ENCODE peak calls at places on chromosomes 13 and 19, in seven cellular contexts. M is D341Med; V is WTC11; W is aorta; O is activated CD4-positive, alpha-beta T cell treated with anti-CD3 and anti-CD28 coated beads, Interleukin-2, amount 50 U/mL, for 24 hours; F is skeletal muscle cell; Q is GM23338. Z is an unnamed sample.

GRCh38 chr19:47157455-47158321 is 27.1 kb downstream of the SAE1 start:
- DNase-seq in M (no peak), V (peak; percentile 72), W (no peak), O (no peak), F (no peak), Q (peak; percentile 96), Z (peak; percentile 49)

GRCh38 chr13:20721454-20722357 is 18.2 kb downstream of the IL17D start:
- DNase-seq in M (no peak), V (peak; percentile 62), W (peak; percentile 87), O (no peak), F (peak; percentile 27), Q (peak; percentile 85), Z (no peak)

GRCh38 chr19:5369962-5370367 is 29.4 kb upstream of the PTPRS start:
- DNase-seq in M (peak; percentile 76), V (peak; percentile 93), W (no peak), O (peak; percentile 38), F (no peak), Q (peak; percentile 84), Z (no peak)

GRCh38 chr13:23609414-23610186 is 39.4 kb downstream of the TNFRSF19 start:
- DNase-seq in M (no peak), V (no peak), W (no peak), O (no peak), F (peak; percentile 44), Q (no peak), Z (no peak)

GRCh38 chr19:48461982-48462655 is 6.7 kb downstream of the KCNJ14 start:
- DNase-seq in M (no peak), V (peak; percentile 91), W (no peak), O (no peak), F (no peak), Q (peak; percentile 94), Z (no peak)

GRCh38 chr19:34475026-34475974 is 6.3 kb upstream of the WTIP start:
- DNase-seq in M (no peak), V (no peak), W (no peak), O (peak; percentile 21), F (peak; percentile 68), Q (no peak), Z (no peak)

GRCh38 chr19:13629687-13630357 is 123.5 kb upstream of the CACNA1A start:
- DNase-seq in M (no peak), V (no peak), W (no peak), O (no peak), F (peak; percentile 24), Q (no peak), Z (no peak)

GRCh38 chr13:32001392-32001768 is 30.2 kb upstream of the FRY start:
- DNase-seq in M (peak; percentile 59), V (peak; percentile 19), W (no peak), O (no peak), F (no peak), Q (peak; percentile 74), Z (peak; percentile 31)

GRCh38 chr19:3809881-3810707 is 23.9 kb upstream of the MATK start:
- DNase-seq in M (no peak), V (no peak), W (no peak), O (no peak), F (no peak), Q (no peak), Z (no peak)

GRCh38 chr19:52648336-52648990 is 10.3 kb upstream of the ZNF83 start:
- DNase-seq in M (no peak), V (no peak), W (no peak), O (no peak), F (no peak), Q (no peak), Z (no peak)

GRCh38 chr13:73608731-73609485 is 525.3 kb downstream of the KLF12 start:
- DNase-seq in M (no peak), V (no peak), W (no peak), O (no peak), F (no peak), Q (no peak), Z (no peak)

GRCh38 chr13:53520132-53520531 is 491.5 kb downstream of the OLFM4 start:
- DNase-seq in M (no peak), V (no peak), W (no peak), O (no peak), F (no peak), Q (no peak), Z (no peak)

GRCh38 chr19:42092350-42092749 is 16.4 kb downstream of the ZNF574 start:
- DNase-seq in M (peak; percentile 88), V (peak; percentile 69), W (no peak), O (no peak), F (no peak), Q (peak; percentile 82), Z (no peak)

GRCh38 chr13:101876951-101877350 is 424.5 kb downstream of the ITGBL1 start:
- DNase-seq in M (no peak), V (no peak), W (no peak), O (no peak), F (no peak), Q (no peak), Z (no peak)

GRCh38 chr13:33174980-33175379 is 110.6 kb downstream of the STARD13 start:
- DNase-seq in M (no peak), V (no peak), W (no peak), O (no peak), F (no peak), Q (no peak), Z (no peak)

GRCh38 chr19:38266981-38267597 is 2.7 kb downstream of the SPINT2 start:
- DNase-seq in M (no peak), V (no peak), W (no peak), O (no peak), F (no peak), Q (no peak), Z (no peak)

GRCh38 chr19:50325310-50326100 is 3.7 kb downstream of the KCNC3 start:
- DNase-seq in M (peak; percentile 100), V (peak; percentile 97), W (peak; percentile 82), O (peak; percentile 69), F (no peak), Q (peak; percentile 99), Z (peak; percentile 65)

GRCh38 chr13:109730832-109731335 is 55.5 kb downstream of the IRS2 start:
- DNase-seq in M (no peak), V (no peak), W (no peak), O (no peak), F (peak; percentile 27), Q (no peak), Z (no peak)

GRCh38 chr19:10132848-10133350 is 13.2 kb upstream of the EIF3G start:
- DNase-seq in M (no peak), V (no peak), W (no peak), O (no peak), F (no peak), Q (no peak), Z (no peak)

GRCh38 chr19:2532252-2533071 is 56.5 kb downstream of the GADD45B start:
- DNase-seq in M (no peak), V (no peak), W (no peak), O (no peak), F (peak; percentile 92), Q (no peak), Z (no peak)

GRCh38 chr13:32246468-32246867 is 68.7 kb downstream of the ZAR1L start:
- DNase-seq in M (peak; percentile 69), V (peak; percentile 81), W (no peak), O (peak; percentile 32), F (peak; percentile 34), Q (peak; percentile 93), Z (peak; percentile 63)

GRCh38 chr13:76936736-76937135 is 11.6 kb upstream of the ACOD1 start:
- DNase-seq in M (no peak), V (no peak), W (no peak), O (no peak), F (no peak), Q (no peak), Z (no peak)

GRCh38 chr13:28415994-28416411 is 78.9 kb downstream of the FLT1 start:
- DNase-seq in M (no peak), V (no peak), W (no peak), O (no peak), F (no peak), Q (no peak), Z (no peak)

GRCh38 chr13:83088858-83089257 is 793.4 kb downstream of the SLITRK1 start:
- DNase-seq in M (no peak), V (no peak), W (no peak), O (no peak), F (no peak), Q (no peak), Z (no peak)

GRCh38 chr19:5397804-5398692 is 57.2 kb upstream of the ZNRF4 start:
- DNase-seq in M (peak; percentile 62), V (peak; percentile 55), W (no peak), O (no peak), F (no peak), Q (peak; percentile 94), Z (no peak)

GRCh38 chr13:31111136-31111535 is 50.6 kb downstream of the HSPH1 start:
- DNase-seq in M (no peak), V (no peak), W (no peak), O (no peak), F (peak; percentile 37), Q (no peak), Z (no peak)

GRCh38 chr13:73284475-73284874 is 225.7 kb downstream of the KLF5 start:
- DNase-seq in M (no peak), V (no peak), W (no peak), O (no peak), F (no peak), Q (no peak), Z (no peak)

GRCh38 chr19:1383014-1383310 is 745 bp upstream of the NDUFS7 start:
- DNase-seq in M (no peak), V (no peak), W (no peak), O (no peak), F (no peak), Q (no peak), Z (no peak)

GRCh38 chr19:21158523-21159135 is 16.8 kb downstream of the ZNF431 start:
- DNase-seq in M (no peak), V (no peak), W (no peak), O (no peak), F (peak; percentile 15), Q (no peak), Z (no peak)